ENCODE peak calls at places on chromosomes 3 and 15, in five cellular contexts. E is neural progenitor cell, D is PC-3, J is SK-N-SH, P is GM23248. B is an unnamed sample.

GRCh38 chr15:29835301-29835700 is 13.0 kb upstream of the TJP1 start:
- DNase-seq in J (no peak), D (peak), P (peak), E (no peak), B (no peak)

GRCh38 chr15:51888593-51889195 is 59.2 kb downstream of the TMOD3 start:
- DNase-seq in E (peak), J (peak), P (peak), D (peak), B (peak)

GRCh38 chr3:30550246-30550645 is 56.2 kb upstream of the TGFBR2 start:
- DNase-seq in E (no peak), J (no peak), D (peak), P (no peak), B (no peak)

GRCh38 chr3:67976683-67977082 is 322.3 kb upstream of the SUCLG2 start:
- DNase-seq in P (no peak), D (no peak), J (no peak), E (no peak), B (no peak)

GRCh38 chr3:102896851-102897621 is 462.2 kb downstream of the ZPLD1 start:
- DNase-seq in D (no peak), J (no peak), P (no peak), E (peak), B (no peak)

GRCh38 chr3:127077068-127077467 is 94.2 kb downstream of the PLXNA1 start:
- DNase-seq in J (no peak), E (no peak), D (no peak), P (no peak), B (no peak)

GRCh38 chr15:75573001-75573400 is 6.1 kb downstream of the PTPN9 start:
- DNase-seq in D (peak), P (peak), E (no peak), J (no peak), B (peak)

GRCh38 chr3:43288366-43288765 is 2.0 kb downstream of the SNRK start:
- DNase-seq in P (peak), D (peak), J (no peak), E (no peak), B (no peak)

GRCh38 chr3:72258786-72259185 is 473.8 kb upstream of the PROK2 start:
- DNase-seq in P (no peak), D (no peak), J (no peak), E (no peak), B (no peak)

GRCh38 chr3:171204942-171205341 is 178.4 kb upstream of the SLC2A2 start:
- DNase-seq in P (no peak), J (no peak), D (peak), E (no peak), B (no peak)

GRCh38 chr15:88622605-88622975 is 1.4 kb downstream of the AEN start:
- DNase-seq in P (no peak), E (no peak), J (no peak), D (no peak), B (no peak)

GRCh38 chr15:48477795-48478360 is 146.6 kb downstream of the DUT start:
- DNase-seq in E (no peak), D (no peak), J (no peak), P (no peak), B (no peak)

GRCh38 chr15:33559207-33559890 is 248.6 kb downstream of the RYR3 start:
- DNase-seq in E (no peak), P (no peak), D (no peak), J (no peak), B (no peak)

GRCh38 chr3:120742198-120743080 is at the start of the genes GTF2E1 and RABL3:
- DNase-seq in J (peak), P (peak), E (peak), D (peak), B (peak)

GRCh38 chr15:39591141-39591895 is 10.4 kb downstream of the THBS1 start:
- DNase-seq in D (peak), E (no peak), P (peak), J (no peak), B (no peak)

GRCh38 chr3:69294014-69294771 is 91.7 kb downstream of the FRMD4B start:
- DNase-seq in E (no peak), J (no peak), P (peak), D (peak), B (peak)

GRCh38 chr3:126663750-126664149 is 8.8 kb upstream of the TXNRD3 start:
- DNase-seq in D (no peak), J (no peak), P (no peak), E (no peak), B (no peak)

GRCh38 chr15:46703352-46703861 is 1013.9 kb upstream of the SEMA6D start:
- DNase-seq in P (no peak), J (no peak), E (no peak), D (no peak), B (no peak)

GRCh38 chr3:24963762-24964625 is 464.1 kb upstream of the RARB start:
- DNase-seq in P (peak), E (peak), D (peak), J (peak), B (peak)

GRCh38 chr15:73926191-73927002 is at the start of gene LOXL1:
- DNase-seq in E (peak), D (peak), J (no peak), P (peak), B (peak)

GRCh38 chr3:171966533-171967136 is 72.7 kb upstream of the FNDC3B start:
- DNase-seq in P (peak), J (no peak), E (no peak), D (no peak), B (no peak)

GRCh38 chr3:186381424-186382216 is 19.6 kb upstream of the DGKG start:
- DNase-seq in J (no peak), D (no peak), P (no peak), E (no peak), B (peak)

GRCh38 chr15:39789736-39790135 is 7.1 kb upstream of the FSIP1 start:
- DNase-seq in J (no peak), D (no peak), P (no peak), E (no peak), B (no peak)

GRCh38 chr3:73513260-73513659 is 111.5 kb downstream of the PDZRN3 start:
- DNase-seq in P (no peak), E (no peak), J (no peak), D (no peak), B (peak)

GRCh38 chr15:39625856-39626255 is 45.0 kb downstream of the THBS1 start:
- DNase-seq in D (peak), J (no peak), E (no peak), P (peak), B (no peak)

GRCh38 chr3:162437480-162437879 is 940.9 kb downstream of the OTOL1 start:
- DNase-seq in E (no peak), D (peak), P (peak), J (no peak), B (no peak)

GRCh38 chr15:41970456-41970855 is 1.9 kb downstream of the EHD4 start:
- DNase-seq in E (no peak), J (no peak), D (no peak), P (no peak), B (no peak)

GRCh38 chr3:187066228-187066995 is 72.9 kb downstream of the RPL39L start:
- DNase-seq in E (peak), P (peak), D (peak), J (peak), B (peak)

GRCh38 chr15:63244399-63244798 is 33.0 kb upstream of the APH1B start:
- DNase-seq in J (no peak), D (no peak), E (no peak), P (peak), B (no peak)

GRCh38 chr3:11162401-11163345 is 8.4 kb downstream of the HRH1 start:
- DNase-seq in D (no peak), P (no peak), E (no peak), J (no peak), B (no peak)

GRCh38 chr3:171328419-171329082 is 131.7 kb downstream of the TNIK start:
- DNase-seq in P (peak), D (peak), J (no peak), E (peak), B (no peak)

GRCh38 chr3:73733796-73734195 is 109.1 kb upstream of the PDZRN3 start:
- DNase-seq in D (no peak), J (no peak), E (no peak), P (no peak), B (no peak)

GRCh38 chr3:27521179-27521871 is 37.1 kb upstream of the SLC4A7 start:
- DNase-seq in E (no peak), D (peak), P (peak), J (no peak), B (peak)

GRCh38 chr15:52115598-52116427 is 3.2 kb upstream of the BCL2L10 start:
- DNase-seq in J (no peak), D (no peak), P (no peak), E (no peak), B (no peak)

GRCh38 chr3:159757341-159758060 is 231.1 kb upstream of the IL12A start:
- DNase-seq in P (no peak), E (no peak), J (no peak), D (no peak), B (no peak)

GRCh38 chr3:36736327-36736726 is 28.0 kb downstream of the DCLK3 start:
- DNase-seq in J (no peak), P (no peak), D (no peak), E (no peak), B (no peak)

GRCh38 chr15:57401546-57401945 is 25.2 kb downstream of the CGNL1 start:
- DNase-seq in E (no peak), J (no peak), P (peak), D (no peak), B (no peak)
- TF ChIP-seq EZH2phosphoT487 in E (no peak), J (no peak), P (no peak), D (no peak), B (no peak)

GRCh38 chr15:67125589-67126502 is 60.4 kb downstream of the SMAD3 start:
- DNase-seq in D (peak), J (no peak), P (peak), E (no peak), B (peak)
- H3K4me2 ChIP-seq in D (peak), J (peak), P (peak), E (no peak), B (peak)

GRCh38 chr15:37764733-37765191 is 169.7 kb upstream of the TMCO5A start:
- DNase-seq in P (peak), D (peak), E (peak), J (peak), B (peak)

GRCh38 chr15:37767841-37768455 is 166.5 kb upstream of the TMCO5A start:
- DNase-seq in P (peak), D (peak), J (no peak), E (no peak), B (no peak)

GRCh38 chr15:37771462-37771861 is 163.0 kb upstream of the TMCO5A start:
- DNase-seq in D (peak), J (no peak), E (no peak), P (peak), B (no peak)

DNA sequence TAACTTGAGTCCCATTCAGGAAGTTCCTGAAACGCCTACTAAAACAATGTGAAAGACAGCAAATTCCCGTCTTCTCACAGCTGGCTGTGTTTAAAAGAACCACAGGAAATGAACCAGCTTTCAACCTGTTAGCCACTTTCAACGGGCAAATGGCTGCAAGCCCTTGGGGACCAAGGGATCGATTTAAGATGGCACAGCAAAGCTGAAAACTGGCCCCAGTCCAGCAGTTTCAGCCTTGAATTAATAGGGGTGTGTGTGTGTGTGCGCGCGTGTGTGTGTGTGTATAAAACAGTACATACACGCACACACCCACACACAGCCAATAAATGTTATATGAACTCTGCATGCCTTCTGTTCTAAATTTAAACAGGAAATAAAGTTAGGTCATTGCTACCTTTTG is 168.6 kb upstream of the TMCO5A start:
- DNase-seq in E (no peak), P (peak), J (no peak), D (no peak), B (peak)
- H3K4me3 ChIP-seq in E (no peak), P (no peak), J (no peak), D (no peak), B (no peak)

DNA sequence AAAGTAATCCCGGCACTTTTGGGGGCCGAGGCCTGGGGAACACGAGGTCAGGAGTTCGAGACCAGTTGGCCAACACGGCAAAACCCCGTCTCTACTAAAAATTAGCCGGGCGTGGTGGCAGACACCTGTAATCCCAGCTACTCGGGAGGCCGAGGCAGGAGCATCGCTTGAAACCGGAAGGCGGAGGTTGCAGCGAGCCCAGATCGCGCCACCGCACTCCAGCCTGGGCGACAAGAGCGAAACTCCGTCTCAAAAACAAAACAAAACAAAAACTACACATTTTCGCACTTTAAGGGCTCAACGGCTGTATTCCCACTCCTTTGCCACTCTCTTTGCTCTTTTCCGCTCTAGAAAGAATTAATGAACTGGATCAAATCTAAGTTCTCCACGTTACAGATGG is 763 bp upstream of the TRNT1 start:
- DNase-seq in P (no peak), E (no peak), D (no peak), J (no peak), B (no peak)
- TF ChIP-seq EZH2phosphoT487 in P (no peak), E (no peak), D (no peak), J (no peak), B (no peak)

DNA sequence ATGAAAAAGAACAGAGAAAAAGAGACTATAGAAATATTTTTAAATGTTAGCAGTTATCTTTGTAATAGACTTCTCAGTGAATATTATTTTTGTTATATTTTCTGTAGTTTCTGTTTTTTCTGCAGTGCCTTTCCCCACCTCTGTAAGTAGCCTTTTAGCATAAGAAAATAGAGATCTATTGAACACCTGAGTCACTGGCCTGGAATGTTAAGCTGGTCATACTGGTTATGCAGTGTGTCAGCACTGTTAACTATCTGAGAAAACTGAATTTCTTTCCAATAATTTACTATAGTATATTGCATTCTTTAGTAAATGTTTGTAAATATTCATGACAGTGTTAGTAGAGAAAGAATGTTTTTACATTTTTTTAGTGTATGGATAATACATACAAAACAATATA is 79.8 kb downstream of the NECTIN3 start:
- DNase-seq in D (peak), P (peak), J (no peak), E (no peak), B (peak)
- H3K4me2 ChIP-seq in D (peak), P (peak), J (no peak), E (no peak), B (no peak)

DNA sequence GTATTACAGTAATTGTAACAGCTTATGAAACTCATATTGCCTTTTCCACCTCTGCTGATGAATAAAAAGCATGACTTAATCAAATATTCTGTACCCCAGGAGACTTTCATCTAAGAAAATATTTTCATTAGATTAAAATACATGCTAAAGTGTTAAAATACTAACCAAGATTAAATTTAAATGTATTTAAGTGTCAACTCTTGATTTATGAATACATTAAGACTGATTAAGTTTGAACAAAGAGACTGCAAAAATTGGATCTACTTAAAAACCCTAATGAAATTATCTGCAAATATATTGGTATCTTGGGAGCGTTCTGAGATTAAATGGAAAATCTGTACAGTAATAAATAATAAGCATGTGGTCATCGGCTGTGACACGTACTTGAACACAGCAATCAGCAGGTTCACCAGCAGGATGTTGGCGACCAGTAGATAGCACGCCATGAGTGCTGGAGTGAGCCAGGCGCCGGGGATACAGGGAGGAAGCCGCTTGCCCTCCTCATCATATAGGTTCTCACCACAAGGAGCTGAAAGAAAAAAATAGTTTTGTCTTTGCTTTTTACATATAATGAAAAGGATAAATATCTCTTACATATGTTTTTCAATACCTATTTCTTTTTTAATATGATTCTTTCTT is 36.6 kb upstream of the MTMR10 start:
- DNase-seq in P (no peak), E (no peak), D (no peak), J (peak), B (no peak)
- H3K4me3 ChIP-seq in P (no peak), E (no peak), D (no peak), J (no peak), B (no peak)

DNA sequence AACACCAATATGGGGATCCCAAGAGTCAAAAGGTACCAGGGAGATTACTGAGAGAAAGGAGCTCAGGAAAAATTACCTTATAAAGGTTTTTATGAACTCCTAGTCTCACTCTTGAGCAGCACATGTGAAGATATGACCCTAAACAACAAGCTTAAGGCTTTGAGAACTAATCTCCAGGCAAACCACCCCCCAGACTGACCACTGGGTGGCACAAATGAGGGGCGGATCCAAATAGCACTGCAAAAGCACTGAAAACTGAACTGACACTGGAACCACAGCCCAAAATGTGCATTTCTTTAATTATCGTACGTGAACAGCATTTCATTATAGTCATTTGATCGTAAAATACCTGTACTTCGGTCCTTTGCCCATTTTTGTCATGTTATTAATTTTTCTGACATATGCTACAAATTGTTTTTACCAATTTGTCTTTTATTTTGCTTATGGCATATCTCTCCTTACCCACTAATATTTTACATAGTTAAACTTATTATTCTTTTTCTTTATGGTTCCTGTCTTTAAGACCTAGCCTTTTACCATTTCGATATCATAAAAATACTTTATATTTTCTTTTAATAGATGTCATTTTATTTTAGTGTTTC is 31.5 kb upstream of the TFDP2 start:
- DNase-seq in P (peak), D (peak), E (peak), J (peak), B (peak)
- TF ChIP-seq EZH2phosphoT487 in P (no peak), D (no peak), E (no peak), J (no peak), B (no peak)

GRCh38 chr3:71035886-71036285 is 547.6 kb downstream of the FOXP1 start:
- DNase-seq in D (no peak), J (no peak), E (no peak), P (no peak), B (no peak)
- H3K4me2 ChIP-seq in D (peak), J (no peak), E (no peak), P (no peak), B (no peak)